ENCODE peak calls at places on chromosome 9, in ten cellular contexts. A, N, I, F, B, H, S, G, W and E are unnamed samples.

GRCh38 chr9:136363606-136364368 is at the start of gene DNLZ:
- DNase-seq in A (peak; percentile 79), N (peak; percentile 68), I (peak; percentile 87), F (peak; percentile 93), B (peak; percentile 81), H (peak; percentile 78), S (peak; percentile 86), G (peak; percentile 41), W (peak; percentile 95), E (no peak)

GRCh38 chr9:19028835-19029451 is 4.1 kb downstream of the SAXO1 start:
- DNase-seq in A (no peak), N (peak; percentile 54), I (peak; percentile 74), F (no peak), B (peak; percentile 47), H (peak; percentile 69), S (no peak), G (peak; percentile 33), W (peak; percentile 60), E (no peak)

GRCh38 chr9:31535659-31536058 is 848.8 kb upstream of the ACO1 start:
- DNase-seq in A (no peak), N (no peak), I (no peak), F (no peak), B (no peak), H (no peak), S (no peak), G (no peak), W (no peak), E (no peak)

GRCh38 chr9:135926402-135927194 is 19.3 kb upstream of the CAMSAP1 start:
- DNase-seq in A (no peak), N (peak; percentile 88), I (peak; percentile 27), F (no peak), B (no peak), H (peak; percentile 95), S (no peak), G (peak; percentile 82), W (no peak), E (no peak)

GRCh38 chr9:15468113-15468512 is 42.7 kb downstream of the PSIP1 start:
- DNase-seq in A (no peak), N (no peak), I (no peak), F (no peak), B (no peak), H (no peak), S (no peak), G (no peak), W (no peak), E (no peak)

GRCh38 chr9:88106492-88106891 is 31.8 kb downstream of the SPATA31C2 start:
- DNase-seq in A (no peak), N (peak; percentile 32), I (peak; percentile 59), F (no peak), B (peak; percentile 24), H (peak; percentile 49), S (no peak), G (peak; percentile 16), W (no peak), E (no peak)

GRCh38 chr9:104276709-104277245 is 182.7 kb downstream of the SMC2 start:
- DNase-seq in A (no peak), N (peak; percentile 18), I (no peak), F (no peak), B (no peak), H (no peak), S (no peak), G (peak; percentile 10), W (no peak), E (no peak)

GRCh38 chr9:75432386-75432785 is 344.1 kb downstream of the OSTF1 start:
- DNase-seq in A (no peak), N (no peak), I (no peak), F (no peak), B (peak; percentile 37), H (no peak), S (no peak), G (no peak), W (peak; percentile 52), E (no peak)

GRCh38 chr9:12875216-12875615 is 100.4 kb downstream of the LURAP1L start:
- DNase-seq in A (no peak), N (peak; percentile 79), I (no peak), F (no peak), B (no peak), H (peak; percentile 24), S (no peak), G (peak; percentile 74), W (no peak), E (no peak)

GRCh38 chr9:17637229-17637628 is 58.4 kb downstream of the SH3GL2 start:
- DNase-seq in A (no peak), N (no peak), I (no peak), F (no peak), B (no peak), H (no peak), S (no peak), G (no peak), W (no peak), E (no peak)

GRCh38 chr9:98117984-98118639 is 910 bp downstream of the TRIM14 start:
- DNase-seq in A (peak; percentile 26), N (peak; percentile 5), I (peak; percentile 71), F (no peak), B (no peak), H (peak; percentile 38), S (peak; percentile 75), G (no peak), W (no peak), E (no peak)

GRCh38 chr9:70449461-70449860 is 35.0 kb upstream of the KLF9 start:
- DNase-seq in A (no peak), N (no peak), I (no peak), F (no peak), B (no peak), H (no peak), S (no peak), G (no peak), W (no peak), E (no peak)

GRCh38 chr9:37031081-37031480 is 3.0 kb downstream of the PAX5 start:
- DNase-seq in A (no peak), N (no peak), I (no peak), F (no peak), B (no peak), H (no peak), S (no peak), G (no peak), W (no peak), E (no peak)
- H3K27me3 ChIP-seq in A (peaks cover 84% of the 10 kb centered on the region), N (peaks cover 97% of the 10 kb centered on the region), I (peaks cover 74% of the 10 kb centered on the region), F (peaks cover 63% of the 10 kb centered on the region), B (peaks cover 94% of the 10 kb centered on the region), H (peaks cover 16% of the 10 kb centered on the region), S (peaks cover 32% of the 10 kb centered on the region), G (peaks cover 97% of the 10 kb centered on the region), W (no peaks in the 10 kb centered on the region), E (peaks cover 89% of the 10 kb centered on the region)

GRCh38 chr9:109641079-109641659 is 138.8 kb upstream of the PALM2AKAP2 start:
- DNase-seq in A (no peak), N (no peak), I (no peak), F (no peak), B (no peak), H (no peak), S (no peak), G (no peak), W (no peak), E (no peak)

GRCh38 chr9:109640232-109641078 is 139.5 kb upstream of the PALM2AKAP2 start:
- DNase-seq in A (no peak), N (peak; percentile 62), I (peak; percentile 46), F (no peak), B (peak; percentile 15), H (peak; percentile 69), S (peak; percentile 55), G (peak; percentile 39), W (peak; percentile 87), E (no peak)

GRCh38 chr9:109639666-109640231 is 140.2 kb upstream of the PALM2AKAP2 start:
- DNase-seq in A (no peak), N (no peak), I (no peak), F (no peak), B (no peak), H (no peak), S (no peak), G (no peak), W (no peak), E (no peak)
- H3K4me3 ChIP-seq in A (no peak overlapping the region), N (no peak overlapping the region), I (no peak overlapping the region), F (no peak overlapping the region), B (peak overlapping the region; percentile 20), H (peak overlapping the region; percentile 72), S (peak overlapping the region; percentile 34), G (peak overlapping the region; percentile 53), W (peak overlapping the region; percentile 64), E (peak overlapping the region; percentile 49)

DNA sequence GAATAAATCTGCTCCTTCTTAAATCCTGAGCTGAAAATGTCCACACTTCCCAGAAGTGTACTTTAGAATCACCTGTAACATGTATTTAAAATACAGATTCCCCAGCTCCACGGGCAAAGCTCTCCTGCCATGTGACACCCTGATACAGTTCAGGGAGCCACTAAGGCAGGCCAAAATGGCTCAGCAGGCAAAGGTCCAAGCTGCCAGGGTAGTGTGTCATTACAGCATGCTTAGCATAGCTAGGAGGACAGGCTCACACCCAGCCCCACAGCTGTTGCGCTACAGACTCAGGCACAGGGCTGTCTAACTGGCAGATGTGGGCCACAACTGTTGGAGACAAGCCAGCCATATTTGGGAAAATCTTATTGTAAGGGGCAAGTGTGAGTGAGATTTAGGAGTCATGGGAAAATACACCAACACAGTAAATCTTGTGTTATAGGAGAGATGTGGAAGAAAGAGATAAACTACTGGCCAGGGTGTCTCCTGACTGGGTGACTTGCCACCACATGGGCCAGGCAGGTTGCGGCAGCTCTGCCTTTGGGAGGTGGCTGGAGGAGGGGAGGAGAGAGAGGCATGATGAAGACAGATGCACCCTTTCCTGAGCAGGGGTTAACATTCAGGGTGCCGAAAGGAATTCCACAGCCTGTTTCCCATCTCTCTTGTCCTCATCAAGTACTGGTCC is 73.1 kb downstream of the C9orf85 start:
- DNase-seq in A (no peak), N (peak; percentile 78), I (peak; percentile 48), F (no peak), B (no peak), H (peak; percentile 46), S (no peak), G (peak; percentile 68), W (peak; percentile 48), E (no peak)
- H3K4me1 ChIP-seq in A (no peaks in the 10 kb centered on the region), N (no peaks in the 10 kb centered on the region), I (no peaks in the 10 kb centered on the region), F (no peaks in the 10 kb centered on the region), B (no peaks in the 10 kb centered on the region), H (peaks cover 26% of the 10 kb centered on the region), S (no peaks in the 10 kb centered on the region), G (no peaks in the 10 kb centered on the region), W (no peaks in the 10 kb centered on the region), E (no peaks in the 10 kb centered on the region)

GRCh38 chr9:124497441-124497840 is 9.8 kb downstream of the NR5A1 start:
- DNase-seq in A (no peak), N (no peak), I (no peak), F (no peak), B (no peak), H (no peak), S (no peak), G (no peak), W (no peak), E (no peak)

GRCh38 chr9:124500028-124500795 is 7.0 kb downstream of the NR5A1 start:
- DNase-seq in A (no peak), N (no peak), I (no peak), F (no peak), B (no peak), H (no peak), S (no peak), G (no peak), W (peak; percentile 33), E (no peak)

GRCh38 chr9:124498040-124498439 is 9.2 kb downstream of the NR5A1 start:
- DNase-seq in A (no peak), N (no peak), I (no peak), F (no peak), B (no peak), H (no peak), S (no peak), G (no peak), W (no peak), E (no peak)

GRCh38 chr9:124498499-124499146 is 8.6 kb downstream of the NR5A1 start:
- DNase-seq in A (no peak), N (no peak), I (no peak), F (no peak), B (no peak), H (no peak), S (no peak), G (no peak), W (no peak), E (no peak)

GRCh38 chr9:124499214-124499613 is 8.0 kb downstream of the NR5A1 start:
- DNase-seq in A (no peak), N (no peak), I (no peak), F (no peak), B (no peak), H (no peak), S (no peak), G (no peak), W (no peak), E (no peak)
- H3K27me3 ChIP-seq in A (peaks cover 6% of the 10 kb centered on the region), N (peaks cover 33% of the 10 kb centered on the region), I (peaks cover 20% of the 10 kb centered on the region), F (peaks cover 5% of the 10 kb centered on the region), B (peaks cover 18% of the 10 kb centered on the region), H (no peaks in the 10 kb centered on the region), S (no peaks in the 10 kb centered on the region), G (peaks cover 44% of the 10 kb centered on the region), W (no peaks in the 10 kb centered on the region), E (peaks cover 13% of the 10 kb centered on the region)